ENCODE peak calls at places on chromosomes 16 and 17, in six cellular contexts. G is AG10803; J is Daoy; I is H9; M is stimulated activated CD4-positive, alpha-beta T cell treated with anti-CD3 and anti-CD28 coated beads, Interleukin-2, amount 100 ng/mL, for 48 hours; E is GOT3. D is an unnamed sample.

GRCh38 chr16:819336-819735 is 18.8 kb upstream of the GNG13 start:
- DNase-seq in G (no peak), J (no peak), I (no peak), M (no peak), E (no peak), D (no peak)

GRCh38 chr17:41553176-41553575 is 18.7 kb downstream of the KRT9 start:
- DNase-seq in G (peak), J (peak), I (no peak), M (no peak), E (no peak), D (no peak)

GRCh38 chr17:7997186-7997585 is 5.2 kb upstream of the GUCY2D start:
- DNase-seq in G (peak), J (peak), I (peak), M (peak), E (no peak), D (no peak)

GRCh38 chr16:25707982-25708583 is 16.3 kb downstream of the HS3ST4 start:
- DNase-seq in G (no peak), J (no peak), I (peak), M (no peak), E (no peak), D (peak)

GRCh38 chr17:80100035-80100323 is 1.4 kb upstream of the GAA start:
- DNase-seq in G (no peak), J (no peak), I (no peak), M (no peak), E (no peak), D (no peak)

GRCh38 chr17:1744551-1745512 is 2.2 kb downstream of the SERPINF2 start:
- DNase-seq in G (no peak), J (no peak), I (no peak), M (no peak), E (no peak), D (no peak)

GRCh38 chr16:71645450-71645849 is 19.5 kb downstream of the MARVELD3 start:
- DNase-seq in G (peak), J (peak), I (no peak), M (no peak), E (no peak), D (no peak)

GRCh38 chr16:89700649-89701424 is 668 bp downstream of the SPATA2L start:
- DNase-seq in G (no peak), J (peak), I (peak), M (no peak), E (no peak), D (peak)

GRCh38 chr17:75854881-75855309 is 240 bp downstream of the WBP2 start:
- DNase-seq in G (no peak), J (no peak), I (no peak), M (no peak), E (no peak), D (peak)

GRCh38 chr17:76834889-76835288 is 33.3 kb upstream of the MGAT5B start:
- DNase-seq in G (no peak), J (no peak), I (no peak), M (no peak), E (no peak), D (no peak)

GRCh38 chr16:85515830-85516397 is 97.2 kb upstream of the GSE1 start:
- DNase-seq in G (no peak), J (no peak), I (no peak), M (no peak), E (no peak), D (peak)

GRCh38 chr17:73109603-73110002 is 17.1 kb upstream of the SLC39A11 start:
- DNase-seq in G (no peak), J (no peak), I (no peak), M (no peak), E (no peak), D (no peak)

GRCh38 chr16:4455081-4455480 is 19.3 kb downstream of the NMRAL1 start:
- DNase-seq in G (no peak), J (no peak), I (no peak), M (no peak), E (no peak), D (no peak)

GRCh38 chr17:17919169-17920107 is 52.8 kb downstream of the TOM1L2 start:
- DNase-seq in G (peak), J (peak), I (peak), M (peak), E (no peak), D (no peak)

GRCh38 chr16:69217433-69217832 is 30.5 kb downstream of the SNTB2 start:
- DNase-seq in G (peak), J (peak), I (no peak), M (no peak), E (no peak), D (no peak)

GRCh38 chr16:25568991-25569390 is 122.8 kb upstream of the HS3ST4 start:
- DNase-seq in G (no peak), J (no peak), I (no peak), M (no peak), E (no peak), D (no peak)

GRCh38 chr17:63610854-63611253 is 10.2 kb downstream of the TACO1 start:
- DNase-seq in G (no peak), J (no peak), I (no peak), M (no peak), E (no peak), D (no peak)

GRCh38 chr17:44979426-44980273 is 11.5 kb upstream of the C1QL1 start:
- DNase-seq in G (no peak), J (no peak), I (no peak), M (no peak), E (no peak), D (no peak)

GRCh38 chr17:77516902-77517301 is 376.1 kb downstream of the SEC14L1 start:
- DNase-seq in G (peak), J (peak), I (peak), M (no peak), E (no peak), D (no peak)

GRCh38 chr17:61280851-61281250 is 118.8 kb upstream of the TBX2 start:
- DNase-seq in G (no peak), J (no peak), I (no peak), M (no peak), E (no peak), D (no peak)

GRCh38 chr17:79188048-79188447 is 113.4 kb downstream of the ENGASE start:
- DNase-seq in G (no peak), J (peak), I (peak), M (no peak), E (no peak), D (peak)

GRCh38 chr17:82320140-82320840 is 2.9 kb upstream of the CD7 start:
- DNase-seq in G (no peak), J (no peak), I (no peak), M (no peak), E (no peak), D (no peak)

D was measured in pancreas.